ENCODE peak calls at places on chromosomes 6 and 20, in eight cellular contexts. H is progenitor cell of endocrine pancreas; M is mesendoderm; Q is ACHN; U is Calu3; D is effector CD8-positive, alpha-beta T cell; P is H4; R is transverse colon. G is an unnamed sample.

GRCh38 chr20:60694763-60695162 is 557.3 kb upstream of the CDH4 start:
- DNase-seq in D (no peak), P (no peak), Q (no peak), R (no peak), U (no peak), H (no peak), M (peak; percentile 26), G (no peak)

GRCh38 chr6:122012576-122012975 is 386.9 kb upstream of the HSF2 start:
- DNase-seq in R (no peak), U (no peak), H (no peak), P (no peak), D (no peak), M (no peak), Q (no peak), G (no peak)

GRCh38 chr20:37886851-37887297 is 16.1 kb upstream of the VSTM2L start:
- DNase-seq in U (no peak), H (no peak), D (no peak), R (no peak), M (no peak), Q (peak; percentile 5), P (peak; percentile 43), G (no peak)

GRCh38 chr6:113184291-113184690 is 672.9 kb upstream of the MARCKS start:
- DNase-seq in M (no peak), D (no peak), U (no peak), R (no peak), P (peak; percentile 8), Q (no peak), H (no peak), G (no peak)

GRCh38 chr20:62675156-62675871 is 33.0 kb downstream of the SLCO4A1 start:
- DNase-seq in M (no peak), U (no peak), H (no peak), R (no peak), P (no peak), D (no peak), Q (no peak), G (no peak)

GRCh38 chr20:19560876-19561480 is 197.1 kb upstream of the RIN2 start:
- DNase-seq in M (no peak), P (no peak), Q (no peak), H (no peak), R (no peak), D (no peak), U (no peak), G (no peak)

GRCh38 chr6:37021356-37022129 is 16.1 kb downstream of the FGD2 start:
- DNase-seq in H (no peak), R (peak; percentile 23), P (peak; percentile 56), M (peak; percentile 82), U (peak; percentile 82), D (peak; percentile 31), Q (peak; percentile 34), G (no peak)

GRCh38 chr6:31737315-31738047 is 1.2 kb upstream of the CLIC1 start:
- DNase-seq in R (peak; percentile 52), D (no peak), U (peak; percentile 54), M (peak; percentile 68), Q (no peak), H (no peak), P (no peak), G (peak; percentile 93)